ENCODE peak calls at places on chromosomes 3 and 15, in five cellular contexts. L, F, O, N and P are unnamed samples.

GRCh38 chr15:76512971-76513370 is 176.4 kb downstream of the ISL2 start:
- DNase-seq in L (no peak), F (no peak), O (no peak), N (no peak), P (no peak)

GRCh38 chr15:26179906-26180305 is 316.8 kb upstream of the ATP10A start:
- DNase-seq in L (no peak), F (no peak), O (no peak), N (no peak), P (peak; percentile 20)

GRCh38 chr3:34957707-34958106 is 681.6 kb upstream of the ARPP21 start:
- DNase-seq in L (no peak), F (no peak), O (no peak), N (no peak), P (peak; percentile 61)

GRCh38 chr3:86990171-86990733 is 697 bp downstream of the VGLL3 start:
- DNase-seq in L (peak; percentile 78), F (peak; percentile 59), O (no peak), N (no peak), P (no peak)

GRCh38 chr3:152780553-152780952 is 54.4 kb upstream of the P2RY1 start:
- DNase-seq in L (no peak), F (no peak), O (peak; percentile 40), N (no peak), P (no peak)

GRCh38 chr15:71424765-71425164 is 309.5 kb downstream of the THSD4 start:
- DNase-seq in L (no peak), F (no peak), O (peak; percentile 59), N (no peak), P (no peak)

GRCh38 chr3:148269816-148270215 is 427.9 kb upstream of the AGTR1 start:
- DNase-seq in L (no peak), F (no peak), O (no peak), N (peak; percentile 12), P (no peak)

GRCh38 chr15:87416591-87417257 is 839.8 kb downstream of the NTRK3 start:
- DNase-seq in L (no peak), F (no peak), O (no peak), N (no peak), P (no peak)

GRCh38 chr3:26437678-26438077 is 184.9 kb upstream of the LRRC3B start:
- DNase-seq in L (no peak), F (peak; percentile 1), O (peak; percentile 64), N (no peak), P (no peak)

GRCh38 chr15:45431502-45431901 is 53.2 kb upstream of the GATM start:
- DNase-seq in L (peak; percentile 41), F (no peak), O (no peak), N (no peak), P (no peak)

GRCh38 chr15:98292442-98293240 is 332.1 kb downstream of the ARRDC4 start:
- DNase-seq in L (peak; percentile 32), F (peak; percentile 54), O (peak; percentile 12), N (peak; percentile 21), P (peak; percentile 17)

GRCh38 chr3:17227472-17227871 is 342.7 kb downstream of the PLCL2 start:
- DNase-seq in L (no peak), F (no peak), O (no peak), N (no peak), P (no peak)

GRCh38 chr15:90757461-90757860 is 40.3 kb downstream of the BLM start:
- DNase-seq in L (no peak), F (no peak), O (no peak), N (no peak), P (no peak)

GRCh38 chr15:58584789-58585461 is 153.1 kb downstream of the LIPC start:
- DNase-seq in L (no peak), F (no peak), O (no peak), N (no peak), P (no peak)

GRCh38 chr3:5250467-5251195 is 63.1 kb downstream of the EDEM1 start:
- DNase-seq in L (peak; percentile 20), F (no peak), O (peak; percentile 3), N (no peak), P (no peak)

GRCh38 chr3:5254281-5255048 is 67.0 kb downstream of the EDEM1 start:
- DNase-seq in L (no peak), F (no peak), O (no peak), N (no peak), P (no peak)

GRCh38 chr3:5245927-5246326 is 58.4 kb downstream of the EDEM1 start:
- DNase-seq in L (no peak), F (no peak), O (no peak), N (no peak), P (no peak)

GRCh38 chr3:5252111-5252510 is 64.6 kb downstream of the EDEM1 start:
- DNase-seq in L (no peak), F (no peak), O (no peak), N (no peak), P (no peak)

GRCh38 chr3:5251196-5251583 is 63.7 kb downstream of the EDEM1 start:
- DNase-seq in L (no peak), F (no peak), O (no peak), N (no peak), P (no peak)
- H3K4me3 ChIP-seq in L (no peak overlapping the region), F (no peak overlapping the region), O (peak overlapping the region; percentile 44), N (no peak overlapping the region), P (no peak overlapping the region)

GRCh38 chr3:10319804-10320203 is 1.1 kb downstream of the SEC13 start:
- DNase-seq in L (no peak), F (no peak), O (peak; percentile 15), N (no peak), P (peak; percentile 41)

GRCh38 chr3:10319251-10319650 is 1.7 kb downstream of the SEC13 start:
- DNase-seq in L (no peak), F (no peak), O (no peak), N (no peak), P (no peak)

GRCh38 chr3:10320320-10320677 is 613 bp downstream of the SEC13 start:
- DNase-seq in L (no peak), F (no peak), O (no peak), N (no peak), P (no peak)

GRCh38 chr3:10322355-10322715 is 1.4 kb upstream of the SEC13 start:
- DNase-seq in L (no peak), F (no peak), O (no peak), N (peak; percentile 29), P (no peak)

DNA sequence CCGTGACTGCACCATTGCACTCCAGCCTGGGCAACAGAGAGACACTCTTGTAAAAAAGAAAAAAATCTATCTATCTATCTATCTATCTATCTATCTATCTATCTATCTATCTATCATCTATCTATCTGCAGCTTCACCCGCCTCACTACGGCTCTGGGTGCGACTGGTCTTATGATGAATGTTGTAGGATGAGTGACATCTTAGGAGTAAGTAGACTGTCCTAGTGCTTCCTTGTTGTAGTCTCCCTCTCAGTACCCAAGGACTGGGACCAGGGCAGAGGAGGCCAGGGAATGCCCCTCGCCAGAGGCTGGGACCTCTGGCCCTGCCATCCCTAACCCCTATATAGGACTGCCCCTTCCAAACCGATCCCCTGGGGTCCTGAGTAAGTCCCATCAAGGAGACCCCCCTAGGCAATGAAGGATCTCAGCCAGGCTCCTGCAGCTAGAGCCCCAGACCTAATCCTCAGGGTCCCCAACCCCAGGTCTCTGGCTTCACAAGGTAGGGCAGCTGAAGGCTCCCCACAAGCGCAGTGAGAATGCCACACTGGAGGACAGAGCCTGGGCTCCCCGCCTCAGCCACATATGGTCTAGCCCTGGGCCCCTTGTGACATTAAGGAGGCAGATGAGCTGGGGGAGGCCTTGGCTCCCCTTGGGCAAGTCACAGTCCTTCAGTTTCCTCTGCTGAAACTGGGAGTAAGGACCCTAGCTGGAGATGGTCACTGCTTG is 880 bp upstream of the SEC13 start:
- DNase-seq in L (no peak), F (no peak), O (no peak), N (no peak), P (no peak)
- H3K4me3 ChIP-seq in L (no peak overlapping the region), F (no peak overlapping the region), O (no peak overlapping the region), N (no peak overlapping the region), P (no peak overlapping the region)

GRCh38 chr3:10215578-10216368 is 32.5 kb upstream of the TATDN2 start:
- DNase-seq in L (no peak), F (no peak), O (no peak), N (no peak), P (no peak)

GRCh38 chr3:10217359-10217758 is 30.9 kb upstream of the TATDN2 start:
- DNase-seq in L (no peak), F (no peak), O (no peak), N (no peak), P (no peak)

GRCh38 chr3:10213156-10213792 is 35.0 kb upstream of the TATDN2 start:
- DNase-seq in L (no peak), F (no peak), O (peak; percentile 75), N (no peak), P (no peak)
- H3K4me3 ChIP-seq in L (no peak overlapping the region), F (no peak overlapping the region), O (no peak overlapping the region), N (no peak overlapping the region), P (no peak overlapping the region)

GRCh38 chr15:85685366-85685765 is 109.4 kb downstream of the KLHL25 start:
- DNase-seq in L (no peak), F (no peak), O (no peak), N (no peak), P (no peak)

GRCh38 chr15:85688703-85689102 is 106.0 kb downstream of the KLHL25 start:
- DNase-seq in L (no peak), F (no peak), O (no peak), N (no peak), P (peak; percentile 62)

GRCh38 chr15:85684174-85684710 is 110.5 kb downstream of the KLHL25 start:
- DNase-seq in L (no peak), F (no peak), O (no peak), N (no peak), P (no peak)

GRCh38 chr15:85689729-85690128 is 105.0 kb downstream of the KLHL25 start:
- DNase-seq in L (no peak), F (no peak), O (peak; percentile 73), N (no peak), P (peak; percentile 94)

DNA sequence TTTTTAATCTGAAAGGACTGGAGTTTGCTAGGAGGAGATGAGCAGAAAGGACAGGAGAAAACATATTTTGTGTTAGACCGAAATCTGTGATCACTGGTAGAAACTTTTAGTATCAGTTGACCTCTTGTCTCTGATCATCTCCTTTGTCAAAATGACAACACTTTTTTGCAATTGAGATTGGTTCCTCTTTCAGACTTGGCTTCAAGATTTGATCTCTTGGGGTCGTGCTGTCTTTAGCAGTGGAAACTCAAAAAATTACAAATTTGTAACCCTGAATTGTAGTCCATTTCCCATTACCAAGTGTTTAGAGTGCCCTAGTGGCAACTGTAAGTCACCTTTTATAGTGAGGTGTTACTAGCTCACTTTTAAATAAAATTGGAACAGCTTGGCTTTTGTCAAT is 107.4 kb downstream of the KLHL25 start:
- DNase-seq in L (no peak), F (no peak), O (no peak), N (no peak), P (no peak)
- H3K4me3 ChIP-seq in L (no peak overlapping the region), F (no peak overlapping the region), O (no peak overlapping the region), N (no peak overlapping the region), P (no peak overlapping the region)

GRCh38 chr3:119658994-119659393 is 1.4 kb downstream of the POPDC2 start:
- DNase-seq in L (no peak), F (no peak), O (no peak), N (no peak), P (no peak)
- H3K4me3 ChIP-seq in L (no peak overlapping the region), F (peak overlapping the region; percentile 58), O (no peak overlapping the region), N (no peak overlapping the region), P (no peak overlapping the region)